ENCODE peak calls at places on chromosome 22, in five cellular contexts. A is lung, F is heart left ventricle, V is stomach, S is uterus. U is an unnamed sample.

GRCh38 chr22:46557736-46558480 is 20.5 kb upstream of the CELSR1 start:
- DNase-seq in A (no peak), F (peak; percentile 26), V (peak; percentile 87), S (no peak), U (no peak)

GRCh38 chr22:19040581-19041402 is 81.4 kb downstream of the DGCR2 start:
- DNase-seq in A (no peak), F (no peak), V (no peak), S (no peak), U (no peak)

GRCh38 chr22:23704829-23705228 is 14.0 kb downstream of the RGL4 start:
- DNase-seq in A (no peak), F (no peak), V (no peak), S (no peak), U (no peak)

GRCh38 chr22:47929073-47929472 is 1166.6 kb downstream of the TBC1D22A start:
- DNase-seq in A (no peak), F (no peak), V (no peak), S (no peak), U (no peak)

GRCh38 chr22:46294784-46295183 is 1.9 kb upstream of the GTSE1 start:
- DNase-seq in A (no peak), F (no peak), V (no peak), S (no peak), U (no peak)

GRCh38 chr22:37121887-37122591 is 12.5 kb upstream of the TMPRSS6 start:
- DNase-seq in A (no peak), F (no peak), V (peak; percentile 32), S (no peak), U (peak; percentile 68)

GRCh38 chr22:48717883-48718817 is 1109.5 kb downstream of the BRD1 start:
- DNase-seq in A (no peak), F (no peak), V (no peak), S (no peak), U (no peak)

GRCh38 chr22:30742291-30743256 is 47.9 kb downstream of the OSBP2 start:
- DNase-seq in A (no peak), F (no peak), V (no peak), S (no peak), U (no peak)

GRCh38 chr22:34639911-34640310 is 426.0 kb upstream of the ISX start:
- DNase-seq in A (no peak), F (no peak), V (no peak), S (no peak), U (peak; percentile 19)

GRCh38 chr22:17476838-17477237 is 86.5 kb upstream of the SLC25A18 start:
- DNase-seq in A (no peak), F (no peak), V (no peak), S (no peak), U (no peak)

GRCh38 chr22:35930933-35931332 is 97.7 kb downstream of the RBFOX2 start:
- DNase-seq in A (no peak), F (no peak), V (no peak), S (peak; percentile 38), U (peak; percentile 70)

GRCh38 chr22:50524664-50525103 is 714 bp downstream of the SCO2 start:
- DNase-seq in A (no peak), F (peak; percentile 39), V (no peak), S (no peak), U (peak; percentile 83)

GRCh38 chr22:37806409-37807338 is 1.1 kb upstream of the GCAT start:
- DNase-seq in A (no peak), F (no peak), V (peak; percentile 38), S (peak; percentile 49), U (peak; percentile 65)

GRCh38 chr22:38519453-38520250 is 13.5 kb upstream of the DDX17 start:
- DNase-seq in A (no peak), F (no peak), V (no peak), S (no peak), U (no peak)

GRCh38 chr22:27632451-27633295 is 168.9 kb downstream of the MN1 start:
- DNase-seq in A (no peak), F (peak; percentile 83), V (no peak), S (no peak), U (peak; percentile 43)

GRCh38 chr22:27381960-27382742 is 419.4 kb downstream of the MN1 start:
- DNase-seq in A (no peak), F (no peak), V (no peak), S (no peak), U (no peak)

GRCh38 chr22:29053048-29053702 is 8.5 kb downstream of the C22orf31 start:
- DNase-seq in A (no peak), F (no peak), V (no peak), S (no peak), U (no peak)

DNA sequence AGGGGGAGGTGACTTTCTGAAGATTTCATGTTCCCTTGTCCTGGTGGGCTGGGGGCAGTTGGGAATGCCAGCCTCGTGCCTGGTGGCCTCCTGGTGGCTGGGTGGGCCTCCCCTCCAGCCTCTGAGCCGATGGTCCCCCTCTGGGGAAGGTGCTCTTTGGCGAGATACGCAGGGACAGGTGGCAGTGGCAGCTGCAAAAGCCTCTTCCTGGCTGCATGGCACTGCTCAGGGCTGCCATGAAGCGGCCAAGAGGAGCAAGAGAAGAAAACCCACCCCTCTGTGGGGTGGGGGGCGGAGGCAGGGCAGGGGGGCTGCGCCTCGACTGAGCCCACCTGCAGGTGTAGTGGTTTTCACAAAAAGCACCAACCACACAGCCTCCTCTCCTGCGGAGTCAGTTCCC is 61.8 kb upstream of the PHF21B start:
- DNase-seq in A (no peak), F (no peak), V (no peak), S (no peak), U (no peak)
- H3K4me3 ChIP-seq in A (no peak overlapping the region), F (no peak overlapping the region), V (no peak overlapping the region), S (no peak overlapping the region), U (no peak overlapping the region)

DNA sequence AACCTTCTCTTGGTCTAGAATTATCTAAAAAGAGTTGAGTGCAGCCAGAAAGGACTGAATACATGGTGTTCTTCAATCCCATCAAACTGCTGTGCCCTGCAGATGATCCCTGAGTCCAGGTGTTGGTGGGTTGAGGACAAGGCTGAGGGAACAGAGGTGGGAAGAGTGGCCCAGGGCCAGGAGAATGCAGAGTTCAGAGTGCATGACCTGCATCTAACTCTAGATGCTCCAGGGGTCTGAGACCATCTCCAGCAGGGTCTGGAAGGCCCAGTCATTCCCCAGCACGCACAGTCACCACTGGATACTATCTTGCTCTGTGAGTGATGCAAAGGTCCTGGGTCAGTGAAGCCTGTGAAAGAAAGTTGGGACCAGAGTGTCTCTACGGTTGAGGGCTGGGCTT is 2.1 kb upstream of the VPREB1 start:
- DNase-seq in A (no peak), F (no peak), V (no peak), S (no peak), U (no peak)
- H3K4me1 ChIP-seq in A (no peaks in the 10 kb centered on the region), F (no peaks in the 10 kb centered on the region), V (no peaks in the 10 kb centered on the region), S (no peaks in the 10 kb centered on the region), U (no peaks in the 10 kb centered on the region)

DNA sequence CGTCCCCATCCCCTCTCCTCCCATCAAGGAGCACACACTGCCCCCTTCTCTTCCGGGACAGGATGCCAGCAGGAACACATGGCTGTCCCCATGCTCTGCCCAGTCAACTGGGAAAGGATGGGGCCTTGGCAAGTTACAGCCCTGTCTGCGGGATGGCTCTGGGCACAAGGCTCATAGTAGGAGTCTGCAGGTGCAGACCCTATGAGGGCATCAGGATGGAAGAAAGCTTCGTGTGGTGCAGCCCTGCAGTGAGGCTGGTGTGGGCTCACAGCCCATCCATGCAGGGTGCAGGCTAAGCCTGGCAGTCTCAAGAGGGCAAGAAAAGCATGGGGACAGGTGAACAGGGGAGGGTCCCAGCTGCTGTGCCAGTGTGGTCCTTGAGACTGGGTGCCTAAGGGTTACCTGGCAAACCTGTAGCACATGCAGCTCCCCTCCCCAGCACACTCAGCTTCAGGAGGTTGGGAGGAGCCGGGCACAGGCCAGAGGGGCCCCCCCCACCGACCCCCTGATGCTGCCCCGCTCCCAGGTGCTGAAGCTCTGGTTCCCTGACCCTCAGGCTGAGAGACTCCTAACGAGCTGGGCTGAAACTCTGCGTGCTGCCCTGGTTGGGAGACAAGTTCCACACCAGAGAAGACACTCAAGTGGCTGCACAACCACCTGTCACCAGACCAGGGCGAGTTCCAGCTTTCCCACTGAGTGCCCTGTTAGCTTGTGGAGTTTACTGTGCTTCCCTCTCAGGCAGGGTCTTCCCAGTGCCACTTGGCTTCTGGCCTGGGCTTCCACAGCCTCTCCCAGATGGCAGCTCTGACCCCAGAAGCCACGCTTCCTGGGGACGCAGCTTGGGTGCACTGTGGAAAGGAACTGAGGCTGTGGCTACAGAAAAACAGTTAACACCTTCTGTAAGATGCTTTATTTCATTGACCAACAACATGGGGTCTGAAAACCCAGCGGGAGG is 3.3 kb upstream of the SCARF2 start:
- DNase-seq in A (no peak), F (no peak), V (no peak), S (no peak), U (no peak)
- H3K27ac ChIP-seq in A (no peak overlapping the region), F (no peak overlapping the region), V (no peak overlapping the region), S (no peak overlapping the region), U (no peak overlapping the region)

GRCh38 chr22:20395897-20396287 is 1.9 kb downstream of the ZNF74 start:
- DNase-seq in A (no peak), F (no peak), V (no peak), S (no peak), U (no peak)
- H3K4me3 ChIP-seq in A (no peak overlapping the region), F (no peak overlapping the region), V (no peak overlapping the region), S (no peak overlapping the region), U (no peak overlapping the region)

U was measured in small intestine.